ENCODE peak calls at places on chromosomes 6 and 20, in five cellular contexts. L is cardiac muscle cell, R is adrenal gland, Q is fibroblast of pulmonary artery, H is fibroblast of lung. Z is an unnamed sample.

GRCh38 chr20:8722277-8722928 is 346.5 kb upstream of the PLCB4 start:
- DNase-seq in Q (peak), L (peak), H (peak), R (peak), Z (peak)

GRCh38 chr20:47019106-47019824 is 124.6 kb downstream of the EYA2 start:
- DNase-seq in Q (no peak), H (peak), R (no peak), L (peak), Z (peak)

GRCh38 chr6:153231048-153231635 is 100.1 kb upstream of the RGS17 start:
- DNase-seq in L (peak), R (peak), Q (peak), H (peak), Z (peak)

GRCh38 chr6:30767158-30767943 is 23.0 kb upstream of the IER3 start:
- DNase-seq in H (no peak), R (no peak), L (no peak), Q (no peak), Z (no peak)

GRCh38 chr20:1292620-1293019 is 26.5 kb downstream of the SNPH start:
- DNase-seq in Q (no peak), H (no peak), L (no peak), R (no peak), Z (no peak)

GRCh38 chr6:135128268-135128914 is 52.7 kb upstream of the MYB start:
- DNase-seq in R (no peak), L (no peak), Q (no peak), H (no peak), Z (no peak)

GRCh38 chr20:17617212-17617867 is 47.5 kb downstream of the DSTN start:
- DNase-seq in R (no peak), Q (peak), L (peak), H (no peak), Z (peak)

GRCh38 chr6:27924179-27924578 is 12.0 kb upstream of the OR2B2 start:
- DNase-seq in L (no peak), R (no peak), H (no peak), Q (no peak), Z (no peak)

GRCh38 chr6:151248295-151248694 is 8.5 kb downstream of the AKAP12 start:
- DNase-seq in L (no peak), R (no peak), Q (no peak), H (no peak), Z (no peak)

GRCh38 chr6:93624408-93624807 is 205.0 kb upstream of the EPHA7 start:
- DNase-seq in Q (peak), L (peak), H (no peak), R (no peak), Z (no peak)

DNA sequence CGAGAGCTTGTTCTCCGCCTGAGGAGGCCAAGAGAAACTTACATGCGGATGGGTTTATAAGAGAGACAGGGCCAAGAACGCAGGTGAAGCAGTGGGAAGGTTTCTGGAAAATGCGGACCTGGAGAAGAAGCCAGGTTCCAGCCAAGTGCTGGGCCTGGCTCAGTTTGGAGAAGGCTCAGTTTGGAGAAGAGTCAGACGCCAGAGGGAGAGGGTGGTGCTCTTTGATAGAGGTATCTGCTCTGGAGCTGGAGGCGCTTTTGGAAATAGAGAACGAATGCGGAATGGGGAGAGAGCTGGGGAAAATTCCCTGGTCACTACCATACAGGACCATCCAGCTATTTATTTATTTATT is 753 bp downstream of the RSPH9 start:
- DNase-seq in H (no peak), L (no peak), R (no peak), Q (no peak), Z (no peak)
- H3K4me3 ChIP-seq in H (peak), L (peak), R (no peak), Q (peak), Z (peak)

GRCh38 chr6:35452186-35453090 is at the start of gene FANCE:
- DNase-seq in R (peak), L (peak), H (peak), Q (peak), Z (peak)

GRCh38 chr6:35449287-35449881 is 2.8 kb upstream of the FANCE start:
- DNase-seq in H (peak), L (peak), R (no peak), Q (peak), Z (peak)

GRCh38 chr6:35451354-35452185 is 568 bp upstream of the FANCE start:
- DNase-seq in L (no peak), H (no peak), Q (no peak), R (no peak), Z (no peak)

GRCh38 chr6:35445691-35446090 is 6.4 kb upstream of the FANCE start:
- DNase-seq in H (no peak), Q (peak), R (no peak), L (no peak), Z (peak)

GRCh38 chr6:35448191-35448590 is 3.9 kb upstream of the FANCE start:
- DNase-seq in R (no peak), Q (no peak), L (no peak), H (no peak), Z (no peak)
- TF ChIP-seq CTCF in R (no peak), Q (no peak), L (no peak), H (no peak), Z (no peak)

DNA sequence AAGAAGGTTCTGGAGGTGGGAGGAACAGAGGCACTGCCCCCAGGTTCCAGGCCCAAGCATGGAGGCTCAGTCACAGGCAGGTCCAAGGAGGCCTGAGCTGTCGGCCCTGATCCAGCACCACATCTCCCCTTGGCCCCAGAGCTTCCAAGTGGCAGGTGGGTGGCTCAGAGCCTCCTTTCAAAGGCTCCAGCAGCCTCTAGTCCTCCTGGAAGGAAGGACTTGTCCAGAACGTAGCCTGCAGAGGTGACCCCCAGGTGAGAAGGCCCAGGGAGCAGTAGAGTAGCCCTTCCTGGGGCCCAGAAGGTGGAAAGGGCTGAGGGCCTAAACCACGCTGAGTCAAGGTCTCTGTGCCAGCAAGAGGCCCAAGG is 7.7 kb downstream of the TFEB start:
- DNase-seq in Q (no peak), R (no peak), L (no peak), H (no peak), Z (no peak)
- H3K4me3 ChIP-seq in Q (no peak), R (no peak), L (no peak), H (no peak), Z (no peak)

DNA sequence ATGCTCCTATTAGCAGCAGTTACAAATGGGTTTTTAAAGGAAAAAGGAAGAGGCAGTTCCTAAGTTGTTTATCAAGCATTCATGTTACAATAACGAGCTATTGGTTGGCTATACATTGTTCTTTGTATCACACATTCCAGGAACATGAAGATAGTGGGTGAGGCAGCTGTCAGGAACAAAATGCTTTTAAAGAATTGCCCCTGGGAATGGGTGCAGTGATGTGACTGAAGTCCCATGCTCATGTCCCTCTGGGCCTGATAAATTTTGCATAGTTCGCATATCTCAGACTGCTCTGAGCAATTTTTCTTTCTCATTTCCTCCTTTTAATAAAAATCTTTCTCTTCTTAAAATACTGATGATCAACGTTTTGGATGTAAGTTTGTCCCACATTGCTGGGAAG is 3.7 kb downstream of the ENPP1 start:
- DNase-seq in R (no peak), L (no peak), Q (no peak), H (no peak), Z (no peak)
- TF ChIP-seq CTCF in R (no peak), L (no peak), Q (no peak), H (no peak), Z (no peak)

GRCh38 chr20:50690979-50691584 is at the start of gene RIPOR3:
- DNase-seq in H (peak), L (peak), R (no peak), Q (no peak), Z (peak)
- H3K4me3 ChIP-seq in H (peak), L (peak), R (no peak), Q (peak), Z (peak)

GRCh38 chr20:53626584-53626983 is 32.9 kb upstream of the ZNF217 start:
- DNase-seq in H (no peak), Q (no peak), L (no peak), R (no peak), Z (no peak)

GRCh38 chr20:53621482-53622246 is 28.0 kb upstream of the ZNF217 start:
- DNase-seq in R (peak), L (no peak), H (peak), Q (peak), Z (peak)

GRCh38 chr20:53623127-53623453 is 29.5 kb upstream of the ZNF217 start:
- DNase-seq in H (no peak), L (no peak), Q (no peak), R (no peak), Z (no peak)

GRCh38 chr20:53622247-53623114 is 28.8 kb upstream of the ZNF217 start:
- DNase-seq in L (no peak), H (no peak), R (no peak), Q (peak), Z (no peak)

DNA sequence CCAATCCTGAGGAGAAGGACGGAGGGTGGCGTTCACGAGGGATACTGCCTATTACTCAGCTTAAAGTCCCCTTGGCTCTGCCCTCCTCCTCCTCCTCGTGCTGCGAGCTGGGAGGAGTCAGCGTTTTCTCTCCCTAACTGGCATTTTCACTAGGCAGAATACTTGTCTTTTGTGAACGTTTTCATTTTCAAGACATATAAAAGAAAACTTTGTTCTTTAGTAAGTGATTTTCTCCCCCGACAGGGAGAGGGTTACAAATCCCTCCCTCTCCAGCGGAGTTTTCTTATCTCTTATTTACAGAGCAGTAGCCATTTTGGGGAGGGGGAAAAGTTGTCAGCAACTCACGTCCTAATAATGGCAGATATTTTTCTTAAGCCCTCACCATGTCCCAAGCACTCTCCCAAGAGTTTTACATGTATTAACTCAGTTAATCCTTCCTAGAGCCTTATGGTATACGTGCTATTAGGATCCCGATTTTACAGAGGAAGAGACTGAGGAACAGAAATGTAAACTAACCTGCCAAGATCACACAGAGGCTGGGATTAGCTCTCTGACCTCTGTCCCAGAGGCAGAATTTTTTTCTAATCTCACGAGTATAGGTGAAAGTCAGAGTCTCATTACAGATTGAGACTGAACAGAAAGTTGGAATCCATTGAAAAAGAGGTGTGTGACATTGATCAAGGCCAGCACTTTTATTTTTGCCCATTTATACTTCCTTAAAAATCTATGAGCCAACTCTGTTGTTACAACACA is 30.0 kb upstream of the ZNF217 start:
- DNase-seq in L (peak), Q (peak), R (peak), H (peak), Z (peak)
- TF ChIP-seq CTCF in L (peak), Q (peak), R (no peak), H (peak), Z (no peak)

DNA sequence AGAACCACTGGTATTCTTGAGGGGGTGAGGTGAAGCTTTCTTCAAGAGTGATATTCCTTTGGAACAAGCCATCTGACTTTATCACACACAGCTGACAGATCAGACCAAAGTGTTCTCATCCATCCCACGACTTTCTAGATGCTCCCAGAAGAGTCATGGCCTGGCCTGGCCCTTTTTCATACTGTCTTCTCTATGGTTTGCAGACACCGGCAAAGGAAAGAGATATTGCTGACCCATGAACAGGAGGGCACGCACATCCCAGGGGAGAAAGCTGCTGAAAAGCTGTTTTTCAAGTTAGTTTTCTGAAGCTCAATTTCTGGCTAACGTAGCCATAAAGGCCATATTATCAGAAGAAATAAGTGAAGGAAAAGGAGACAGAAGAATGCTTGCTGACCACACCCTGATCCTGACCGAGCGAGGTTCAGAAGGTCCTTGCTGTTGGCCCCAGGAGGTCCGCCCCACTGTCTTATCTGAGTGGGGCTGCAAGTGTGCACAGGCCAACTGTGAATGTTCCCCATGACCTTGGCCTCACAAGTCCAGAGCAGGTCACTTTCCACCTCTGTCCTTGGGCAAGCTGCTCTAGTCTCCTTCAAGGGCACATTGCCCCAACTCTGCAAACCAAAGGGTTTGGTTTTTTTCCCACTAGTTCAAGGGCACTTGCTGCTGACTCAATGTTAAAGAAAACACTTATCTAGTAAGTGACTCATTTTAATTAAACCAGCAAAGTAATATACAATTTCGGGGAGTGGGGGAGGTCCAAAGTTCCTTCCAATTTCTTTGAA is 2.0 kb downstream of the ACSS1 start:
- DNase-seq in H (peak), R (peak), Q (no peak), L (no peak), Z (no peak)
- H3K4me3 ChIP-seq in H (no peak), R (no peak), Q (no peak), L (no peak), Z (no peak)

GRCh38 chr20:62583424-62583920 is 58.8 kb upstream of the SLCO4A1 start:
- DNase-seq in H (no peak), R (no peak), Q (no peak), L (no peak), Z (no peak)
- TF ChIP-seq CTCF in H (peak), R (no peak), Q (no peak), L (no peak), Z (no peak)